ENCODE peak calls at places on chromosome 6, in eight cellular contexts. One of them, this sample, is unnamed.

GRCh38 chr6:16265351-16266341 is 27.3 kb downstream of the GMPR start:
- ATAC-seq in left ventricle myocardium superior: peak
- ATAC-seq in heart right ventricle: peak
- ATAC-seq in foreskin keratinocyte: no peak
- ATAC-seq in stimulated activated memory B cell treated with anti-CD40 and anti-IgM and Interleukin-4, amounts not matched to agents 10 μg/mL and 1 μg/mL and 100 μg/mL, for 72 hours: no peak
- ATAC-seq in K562: peak
- ATAC-seq in activated CD8-positive, alpha-beta memory T cell treated with anti-CD3 and anti-CD28 coated beads, Interleukin-2, amount 10 ng/mL, durations not matched to agents 7 days and 5 days: no peak
- ATAC-seq in naive thymus-derived CD8-positive, alpha-beta T cell: no peak
- ATAC-seq in this sample: no peak

GRCh38 chr6:32843979-32844838 is at the start of gene PSMB8:
- ATAC-seq in left ventricle myocardium superior: peak
- ATAC-seq in heart right ventricle: peak
- ATAC-seq in foreskin keratinocyte: peak
- ATAC-seq in stimulated activated memory B cell treated with anti-CD40 and anti-IgM and Interleukin-4, amounts not matched to agents 10 μg/mL and 1 μg/mL and 100 μg/mL, for 72 hours: peak
- ATAC-seq in K562: peak
- ATAC-seq in activated CD8-positive, alpha-beta memory T cell treated with anti-CD3 and anti-CD28 coated beads, Interleukin-2, amount 10 ng/mL, durations not matched to agents 7 days and 5 days: peak
- ATAC-seq in naive thymus-derived CD8-positive, alpha-beta T cell: peak
- ATAC-seq in this sample: peak

GRCh38 chr6:109738200-109738599 is 47.1 kb downstream of the FIG4 start:
- ATAC-seq in left ventricle myocardium superior: no peak
- ATAC-seq in heart right ventricle: no peak
- ATAC-seq in foreskin keratinocyte: no peak
- ATAC-seq in stimulated activated memory B cell treated with anti-CD40 and anti-IgM and Interleukin-4, amounts not matched to agents 10 μg/mL and 1 μg/mL and 100 μg/mL, for 72 hours: no peak
- ATAC-seq in K562: no peak
- ATAC-seq in activated CD8-positive, alpha-beta memory T cell treated with anti-CD3 and anti-CD28 coated beads, Interleukin-2, amount 10 ng/mL, durations not matched to agents 7 days and 5 days: no peak
- ATAC-seq in naive thymus-derived CD8-positive, alpha-beta T cell: no peak
- ATAC-seq in this sample: no peak

GRCh38 chr6:21987501-21987957 is 309.3 kb downstream of the PRL start:
- ATAC-seq in left ventricle myocardium superior: peak
- ATAC-seq in heart right ventricle: peak
- ATAC-seq in foreskin keratinocyte: peak
- ATAC-seq in stimulated activated memory B cell treated with anti-CD40 and anti-IgM and Interleukin-4, amounts not matched to agents 10 μg/mL and 1 μg/mL and 100 μg/mL, for 72 hours: no peak
- ATAC-seq in K562: peak
- ATAC-seq in activated CD8-positive, alpha-beta memory T cell treated with anti-CD3 and anti-CD28 coated beads, Interleukin-2, amount 10 ng/mL, durations not matched to agents 7 days and 5 days: no peak
- ATAC-seq in naive thymus-derived CD8-positive, alpha-beta T cell: no peak
- ATAC-seq in this sample: peak

GRCh38 chr6:157089258-157089657 is 234.1 kb downstream of the TMEM242 start:
- ATAC-seq in left ventricle myocardium superior: no peak
- ATAC-seq in heart right ventricle: no peak
- ATAC-seq in foreskin keratinocyte: no peak
- ATAC-seq in stimulated activated memory B cell treated with anti-CD40 and anti-IgM and Interleukin-4, amounts not matched to agents 10 μg/mL and 1 μg/mL and 100 μg/mL, for 72 hours: no peak
- ATAC-seq in K562: no peak
- ATAC-seq in activated CD8-positive, alpha-beta memory T cell treated with anti-CD3 and anti-CD28 coated beads, Interleukin-2, amount 10 ng/mL, durations not matched to agents 7 days and 5 days: no peak
- ATAC-seq in naive thymus-derived CD8-positive, alpha-beta T cell: no peak
- ATAC-seq in this sample: no peak

GRCh38 chr6:20352346-20352745 is 49.3 kb upstream of the E2F3 start:
- ATAC-seq in left ventricle myocardium superior: no peak
- ATAC-seq in heart right ventricle: no peak
- ATAC-seq in foreskin keratinocyte: no peak
- ATAC-seq in stimulated activated memory B cell treated with anti-CD40 and anti-IgM and Interleukin-4, amounts not matched to agents 10 μg/mL and 1 μg/mL and 100 μg/mL, for 72 hours: no peak
- ATAC-seq in K562: peak
- ATAC-seq in activated CD8-positive, alpha-beta memory T cell treated with anti-CD3 and anti-CD28 coated beads, Interleukin-2, amount 10 ng/mL, durations not matched to agents 7 days and 5 days: no peak
- ATAC-seq in naive thymus-derived CD8-positive, alpha-beta T cell: no peak
- ATAC-seq in this sample: no peak

GRCh38 chr6:2899596-2899995 is 3.5 kb downstream of the SERPINB9 start:
- ATAC-seq in left ventricle myocardium superior: no peak
- ATAC-seq in heart right ventricle: no peak
- ATAC-seq in foreskin keratinocyte: no peak
- ATAC-seq in stimulated activated memory B cell treated with anti-CD40 and anti-IgM and Interleukin-4, amounts not matched to agents 10 μg/mL and 1 μg/mL and 100 μg/mL, for 72 hours: peak
- ATAC-seq in K562: no peak
- ATAC-seq in activated CD8-positive, alpha-beta memory T cell treated with anti-CD3 and anti-CD28 coated beads, Interleukin-2, amount 10 ng/mL, durations not matched to agents 7 days and 5 days: peak
- ATAC-seq in naive thymus-derived CD8-positive, alpha-beta T cell: no peak
- ATAC-seq in this sample: no peak

GRCh38 chr6:11556308-11556707 is 18.8 kb downstream of the TMEM170B start:
- ATAC-seq in left ventricle myocardium superior: no peak
- ATAC-seq in heart right ventricle: no peak
- ATAC-seq in foreskin keratinocyte: no peak
- ATAC-seq in stimulated activated memory B cell treated with anti-CD40 and anti-IgM and Interleukin-4, amounts not matched to agents 10 μg/mL and 1 μg/mL and 100 μg/mL, for 72 hours: no peak
- ATAC-seq in K562: no peak
- ATAC-seq in activated CD8-positive, alpha-beta memory T cell treated with anti-CD3 and anti-CD28 coated beads, Interleukin-2, amount 10 ng/mL, durations not matched to agents 7 days and 5 days: no peak
- ATAC-seq in naive thymus-derived CD8-positive, alpha-beta T cell: no peak
- ATAC-seq in this sample: no peak

GRCh38 chr6:28867078-28867414 is 56.7 kb downstream of the TRIM27 start:
- ATAC-seq in left ventricle myocardium superior: peak
- ATAC-seq in heart right ventricle: no peak
- ATAC-seq in foreskin keratinocyte: peak
- ATAC-seq in stimulated activated memory B cell treated with anti-CD40 and anti-IgM and Interleukin-4, amounts not matched to agents 10 μg/mL and 1 μg/mL and 100 μg/mL, for 72 hours: peak
- ATAC-seq in K562: peak
- ATAC-seq in activated CD8-positive, alpha-beta memory T cell treated with anti-CD3 and anti-CD28 coated beads, Interleukin-2, amount 10 ng/mL, durations not matched to agents 7 days and 5 days: peak
- ATAC-seq in naive thymus-derived CD8-positive, alpha-beta T cell: peak
- ATAC-seq in this sample: peak

GRCh38 chr6:147986891-147987290 is 355.7 kb upstream of the SASH1 start:
- ATAC-seq in left ventricle myocardium superior: no peak
- ATAC-seq in heart right ventricle: no peak
- ATAC-seq in foreskin keratinocyte: no peak
- ATAC-seq in stimulated activated memory B cell treated with anti-CD40 and anti-IgM and Interleukin-4, amounts not matched to agents 10 μg/mL and 1 μg/mL and 100 μg/mL, for 72 hours: no peak
- ATAC-seq in K562: no peak
- ATAC-seq in activated CD8-positive, alpha-beta memory T cell treated with anti-CD3 and anti-CD28 coated beads, Interleukin-2, amount 10 ng/mL, durations not matched to agents 7 days and 5 days: no peak
- ATAC-seq in naive thymus-derived CD8-positive, alpha-beta T cell: no peak
- ATAC-seq in this sample: no peak

GRCh38 chr6:98539669-98540207 is 294.6 kb upstream of the POU3F2 start:
- ATAC-seq in left ventricle myocardium superior: no peak
- ATAC-seq in heart right ventricle: no peak
- ATAC-seq in foreskin keratinocyte: no peak
- ATAC-seq in stimulated activated memory B cell treated with anti-CD40 and anti-IgM and Interleukin-4, amounts not matched to agents 10 μg/mL and 1 μg/mL and 100 μg/mL, for 72 hours: no peak
- ATAC-seq in K562: no peak
- ATAC-seq in activated CD8-positive, alpha-beta memory T cell treated with anti-CD3 and anti-CD28 coated beads, Interleukin-2, amount 10 ng/mL, durations not matched to agents 7 days and 5 days: no peak
- ATAC-seq in naive thymus-derived CD8-positive, alpha-beta T cell: no peak
- ATAC-seq in this sample: no peak

GRCh38 chr6:15993716-15994228 is 135.1 kb upstream of the MYLIP start:
- ATAC-seq in left ventricle myocardium superior: no peak
- ATAC-seq in heart right ventricle: no peak
- ATAC-seq in foreskin keratinocyte: no peak
- ATAC-seq in stimulated activated memory B cell treated with anti-CD40 and anti-IgM and Interleukin-4, amounts not matched to agents 10 μg/mL and 1 μg/mL and 100 μg/mL, for 72 hours: no peak
- ATAC-seq in K562: no peak
- ATAC-seq in activated CD8-positive, alpha-beta memory T cell treated with anti-CD3 and anti-CD28 coated beads, Interleukin-2, amount 10 ng/mL, durations not matched to agents 7 days and 5 days: peak
- ATAC-seq in naive thymus-derived CD8-positive, alpha-beta T cell: no peak
- ATAC-seq in this sample: no peak

GRCh38 chr6:152270301-152270925 is 366.7 kb downstream of the SYNE1 start:
- ATAC-seq in left ventricle myocardium superior: no peak
- ATAC-seq in heart right ventricle: no peak
- ATAC-seq in foreskin keratinocyte: peak
- ATAC-seq in stimulated activated memory B cell treated with anti-CD40 and anti-IgM and Interleukin-4, amounts not matched to agents 10 μg/mL and 1 μg/mL and 100 μg/mL, for 72 hours: no peak
- ATAC-seq in K562: no peak
- ATAC-seq in activated CD8-positive, alpha-beta memory T cell treated with anti-CD3 and anti-CD28 coated beads, Interleukin-2, amount 10 ng/mL, durations not matched to agents 7 days and 5 days: no peak
- ATAC-seq in naive thymus-derived CD8-positive, alpha-beta T cell: no peak
- ATAC-seq in this sample: peak

GRCh38 chr6:83474309-83474708 is 38.0 kb upstream of the PRSS35 start:
- ATAC-seq in left ventricle myocardium superior: peak
- ATAC-seq in heart right ventricle: peak
- ATAC-seq in foreskin keratinocyte: no peak
- ATAC-seq in stimulated activated memory B cell treated with anti-CD40 and anti-IgM and Interleukin-4, amounts not matched to agents 10 μg/mL and 1 μg/mL and 100 μg/mL, for 72 hours: no peak
- ATAC-seq in K562: no peak
- ATAC-seq in activated CD8-positive, alpha-beta memory T cell treated with anti-CD3 and anti-CD28 coated beads, Interleukin-2, amount 10 ng/mL, durations not matched to agents 7 days and 5 days: no peak
- ATAC-seq in naive thymus-derived CD8-positive, alpha-beta T cell: no peak
- ATAC-seq in this sample: no peak

GRCh38 chr6:2485116-2485515 is 239.7 kb upstream of the GMDS start:
- ATAC-seq in left ventricle myocardium superior: no peak
- ATAC-seq in heart right ventricle: no peak
- ATAC-seq in foreskin keratinocyte: no peak
- ATAC-seq in stimulated activated memory B cell treated with anti-CD40 and anti-IgM and Interleukin-4, amounts not matched to agents 10 μg/mL and 1 μg/mL and 100 μg/mL, for 72 hours: no peak
- ATAC-seq in K562: no peak
- ATAC-seq in activated CD8-positive, alpha-beta memory T cell treated with anti-CD3 and anti-CD28 coated beads, Interleukin-2, amount 10 ng/mL, durations not matched to agents 7 days and 5 days: no peak
- ATAC-seq in naive thymus-derived CD8-positive, alpha-beta T cell: no peak
- ATAC-seq in this sample: no peak

GRCh38 chr6:54681987-54682386 is 164.6 kb upstream of the FAM83B start:
- ATAC-seq in left ventricle myocardium superior: no peak
- ATAC-seq in heart right ventricle: no peak
- ATAC-seq in foreskin keratinocyte: no peak
- ATAC-seq in stimulated activated memory B cell treated with anti-CD40 and anti-IgM and Interleukin-4, amounts not matched to agents 10 μg/mL and 1 μg/mL and 100 μg/mL, for 72 hours: no peak
- ATAC-seq in K562: no peak
- ATAC-seq in activated CD8-positive, alpha-beta memory T cell treated with anti-CD3 and anti-CD28 coated beads, Interleukin-2, amount 10 ng/mL, durations not matched to agents 7 days and 5 days: no peak
- ATAC-seq in naive thymus-derived CD8-positive, alpha-beta T cell: no peak
- ATAC-seq in this sample: no peak

GRCh38 chr6:158619922-158620801 is 24.4 kb downstream of the DYNLT1 start:
- ATAC-seq in left ventricle myocardium superior: peak
- ATAC-seq in heart right ventricle: no peak
- ATAC-seq in foreskin keratinocyte: no peak
- ATAC-seq in stimulated activated memory B cell treated with anti-CD40 and anti-IgM and Interleukin-4, amounts not matched to agents 10 μg/mL and 1 μg/mL and 100 μg/mL, for 72 hours: no peak
- ATAC-seq in K562: no peak
- ATAC-seq in activated CD8-positive, alpha-beta memory T cell treated with anti-CD3 and anti-CD28 coated beads, Interleukin-2, amount 10 ng/mL, durations not matched to agents 7 days and 5 days: no peak
- ATAC-seq in naive thymus-derived CD8-positive, alpha-beta T cell: no peak
- ATAC-seq in this sample: no peak

GRCh38 chr6:129239825-129240491 is 357.0 kb downstream of the LAMA2 start:
- ATAC-seq in left ventricle myocardium superior: no peak
- ATAC-seq in heart right ventricle: no peak
- ATAC-seq in foreskin keratinocyte: peak
- ATAC-seq in stimulated activated memory B cell treated with anti-CD40 and anti-IgM and Interleukin-4, amounts not matched to agents 10 μg/mL and 1 μg/mL and 100 μg/mL, for 72 hours: no peak
- ATAC-seq in K562: no peak
- ATAC-seq in activated CD8-positive, alpha-beta memory T cell treated with anti-CD3 and anti-CD28 coated beads, Interleukin-2, amount 10 ng/mL, durations not matched to agents 7 days and 5 days: no peak
- ATAC-seq in naive thymus-derived CD8-positive, alpha-beta T cell: no peak
- ATAC-seq in this sample: peak

GRCh38 chr6:148760143-148760505 is 13.3 kb downstream of the UST start:
- ATAC-seq in left ventricle myocardium superior: no peak
- ATAC-seq in heart right ventricle: no peak
- ATAC-seq in foreskin keratinocyte: no peak
- ATAC-seq in stimulated activated memory B cell treated with anti-CD40 and anti-IgM and Interleukin-4, amounts not matched to agents 10 μg/mL and 1 μg/mL and 100 μg/mL, for 72 hours: no peak
- ATAC-seq in K562: no peak
- ATAC-seq in activated CD8-positive, alpha-beta memory T cell treated with anti-CD3 and anti-CD28 coated beads, Interleukin-2, amount 10 ng/mL, durations not matched to agents 7 days and 5 days: no peak
- ATAC-seq in naive thymus-derived CD8-positive, alpha-beta T cell: peak
- ATAC-seq in this sample: no peak

GRCh38 chr6:121310495-121310894 is 23.8 kb downstream of the TBC1D32 start:
- ATAC-seq in left ventricle myocardium superior: no peak
- ATAC-seq in heart right ventricle: no peak
- ATAC-seq in foreskin keratinocyte: no peak
- ATAC-seq in stimulated activated memory B cell treated with anti-CD40 and anti-IgM and Interleukin-4, amounts not matched to agents 10 μg/mL and 1 μg/mL and 100 μg/mL, for 72 hours: no peak
- ATAC-seq in K562: no peak
- ATAC-seq in activated CD8-positive, alpha-beta memory T cell treated with anti-CD3 and anti-CD28 coated beads, Interleukin-2, amount 10 ng/mL, durations not matched to agents 7 days and 5 days: no peak
- ATAC-seq in naive thymus-derived CD8-positive, alpha-beta T cell: no peak
- ATAC-seq in this sample: no peak

GRCh38 chr6:150491796-150492142 is 107.9 kb upstream of the PLEKHG1 start:
- ATAC-seq in left ventricle myocardium superior: no peak
- ATAC-seq in heart right ventricle: no peak
- ATAC-seq in foreskin keratinocyte: no peak
- ATAC-seq in stimulated activated memory B cell treated with anti-CD40 and anti-IgM and Interleukin-4, amounts not matched to agents 10 μg/mL and 1 μg/mL and 100 μg/mL, for 72 hours: no peak
- ATAC-seq in K562: no peak
- ATAC-seq in activated CD8-positive, alpha-beta memory T cell treated with anti-CD3 and anti-CD28 coated beads, Interleukin-2, amount 10 ng/mL, durations not matched to agents 7 days and 5 days: no peak
- ATAC-seq in naive thymus-derived CD8-positive, alpha-beta T cell: no peak
- ATAC-seq in this sample: no peak

GRCh38 chr6:90644492-90644891 is 57.6 kb upstream of the MAP3K7 start:
- ATAC-seq in left ventricle myocardium superior: no peak
- ATAC-seq in heart right ventricle: no peak
- ATAC-seq in foreskin keratinocyte: no peak
- ATAC-seq in stimulated activated memory B cell treated with anti-CD40 and anti-IgM and Interleukin-4, amounts not matched to agents 10 μg/mL and 1 μg/mL and 100 μg/mL, for 72 hours: no peak
- ATAC-seq in K562: no peak
- ATAC-seq in activated CD8-positive, alpha-beta memory T cell treated with anti-CD3 and anti-CD28 coated beads, Interleukin-2, amount 10 ng/mL, durations not matched to agents 7 days and 5 days: no peak
- ATAC-seq in naive thymus-derived CD8-positive, alpha-beta T cell: no peak
- ATAC-seq in this sample: no peak

GRCh38 chr6:34273242-34273805 is 24.5 kb upstream of the SMIM29 start:
- ATAC-seq in left ventricle myocardium superior: peak
- ATAC-seq in heart right ventricle: peak
- ATAC-seq in foreskin keratinocyte: no peak
- ATAC-seq in stimulated activated memory B cell treated with anti-CD40 and anti-IgM and Interleukin-4, amounts not matched to agents 10 μg/mL and 1 μg/mL and 100 μg/mL, for 72 hours: peak
- ATAC-seq in K562: peak
- ATAC-seq in activated CD8-positive, alpha-beta memory T cell treated with anti-CD3 and anti-CD28 coated beads, Interleukin-2, amount 10 ng/mL, durations not matched to agents 7 days and 5 days: no peak
- ATAC-seq in naive thymus-derived CD8-positive, alpha-beta T cell: no peak
- ATAC-seq in this sample: peak

GRCh38 chr6:2744206-2744771 is 6.4 kb downstream of the MYLK4 start:
- ATAC-seq in left ventricle myocardium superior: peak
- ATAC-seq in heart right ventricle: peak
- ATAC-seq in foreskin keratinocyte: no peak
- ATAC-seq in stimulated activated memory B cell treated with anti-CD40 and anti-IgM and Interleukin-4, amounts not matched to agents 10 μg/mL and 1 μg/mL and 100 μg/mL, for 72 hours: no peak
- ATAC-seq in K562: peak
- ATAC-seq in activated CD8-positive, alpha-beta memory T cell treated with anti-CD3 and anti-CD28 coated beads, Interleukin-2, amount 10 ng/mL, durations not matched to agents 7 days and 5 days: no peak
- ATAC-seq in naive thymus-derived CD8-positive, alpha-beta T cell: no peak
- ATAC-seq in this sample: no peak

GRCh38 chr6:44422534-44422933 is 35.0 kb downstream of the CDC5L start:
- ATAC-seq in left ventricle myocardium superior: no peak
- ATAC-seq in heart right ventricle: no peak
- ATAC-seq in foreskin keratinocyte: no peak
- ATAC-seq in stimulated activated memory B cell treated with anti-CD40 and anti-IgM and Interleukin-4, amounts not matched to agents 10 μg/mL and 1 μg/mL and 100 μg/mL, for 72 hours: no peak
- ATAC-seq in K562: no peak
- ATAC-seq in activated CD8-positive, alpha-beta memory T cell treated with anti-CD3 and anti-CD28 coated beads, Interleukin-2, amount 10 ng/mL, durations not matched to agents 7 days and 5 days: no peak
- ATAC-seq in naive thymus-derived CD8-positive, alpha-beta T cell: no peak
- ATAC-seq in this sample: no peak

GRCh38 chr6:38901802-38902522 is 146.6 kb upstream of the GLP1R start:
- ATAC-seq in left ventricle myocardium superior: no peak
- ATAC-seq in heart right ventricle: no peak
- ATAC-seq in foreskin keratinocyte: no peak
- ATAC-seq in stimulated activated memory B cell treated with anti-CD40 and anti-IgM and Interleukin-4, amounts not matched to agents 10 μg/mL and 1 μg/mL and 100 μg/mL, for 72 hours: no peak
- ATAC-seq in K562: no peak
- ATAC-seq in activated CD8-positive, alpha-beta memory T cell treated with anti-CD3 and anti-CD28 coated beads, Interleukin-2, amount 10 ng/mL, durations not matched to agents 7 days and 5 days: no peak
- ATAC-seq in naive thymus-derived CD8-positive, alpha-beta T cell: no peak
- ATAC-seq in this sample: no peak

GRCh38 chr6:132712366-132712765 is 1.5 kb downstream of the VNN1 start:
- ATAC-seq in left ventricle myocardium superior: no peak
- ATAC-seq in heart right ventricle: no peak
- ATAC-seq in foreskin keratinocyte: peak
- ATAC-seq in stimulated activated memory B cell treated with anti-CD40 and anti-IgM and Interleukin-4, amounts not matched to agents 10 μg/mL and 1 μg/mL and 100 μg/mL, for 72 hours: no peak
- ATAC-seq in K562: no peak
- ATAC-seq in activated CD8-positive, alpha-beta memory T cell treated with anti-CD3 and anti-CD28 coated beads, Interleukin-2, amount 10 ng/mL, durations not matched to agents 7 days and 5 days: no peak
- ATAC-seq in naive thymus-derived CD8-positive, alpha-beta T cell: no peak
- ATAC-seq in this sample: peak

GRCh38 chr6:107511410-107512070 is 21.6 kb downstream of the SOBP start:
- ATAC-seq in left ventricle myocardium superior: peak
- ATAC-seq in heart right ventricle: peak
- ATAC-seq in foreskin keratinocyte: no peak
- ATAC-seq in stimulated activated memory B cell treated with anti-CD40 and anti-IgM and Interleukin-4, amounts not matched to agents 10 μg/mL and 1 μg/mL and 100 μg/mL, for 72 hours: no peak
- ATAC-seq in K562: peak
- ATAC-seq in activated CD8-positive, alpha-beta memory T cell treated with anti-CD3 and anti-CD28 coated beads, Interleukin-2, amount 10 ng/mL, durations not matched to agents 7 days and 5 days: no peak
- ATAC-seq in naive thymus-derived CD8-positive, alpha-beta T cell: no peak
- ATAC-seq in this sample: no peak

GRCh38 chr6:126947070-126947469 is 171.4 kb upstream of the RSPO3 start:
- ATAC-seq in left ventricle myocardium superior: no peak
- ATAC-seq in heart right ventricle: no peak
- ATAC-seq in foreskin keratinocyte: no peak
- ATAC-seq in stimulated activated memory B cell treated with anti-CD40 and anti-IgM and Interleukin-4, amounts not matched to agents 10 μg/mL and 1 μg/mL and 100 μg/mL, for 72 hours: no peak
- ATAC-seq in K562: no peak
- ATAC-seq in activated CD8-positive, alpha-beta memory T cell treated with anti-CD3 and anti-CD28 coated beads, Interleukin-2, amount 10 ng/mL, durations not matched to agents 7 days and 5 days: no peak
- ATAC-seq in naive thymus-derived CD8-positive, alpha-beta T cell: no peak
- ATAC-seq in this sample: no peak

GRCh38 chr6:69937402-69938131 is 71.2 kb downstream of the COL19A1 start:
- ATAC-seq in left ventricle myocardium superior: peak
- ATAC-seq in heart right ventricle: peak
- ATAC-seq in foreskin keratinocyte: no peak
- ATAC-seq in stimulated activated memory B cell treated with anti-CD40 and anti-IgM and Interleukin-4, amounts not matched to agents 10 μg/mL and 1 μg/mL and 100 μg/mL, for 72 hours: no peak
- ATAC-seq in K562: no peak
- ATAC-seq in activated CD8-positive, alpha-beta memory T cell treated with anti-CD3 and anti-CD28 coated beads, Interleukin-2, amount 10 ng/mL, durations not matched to agents 7 days and 5 days: no peak
- ATAC-seq in naive thymus-derived CD8-positive, alpha-beta T cell: no peak
- ATAC-seq in this sample: no peak

GRCh38 chr6:26268659-26269402 is 96.2 kb upstream of the BTN3A2 start:
- ATAC-seq in left ventricle myocardium superior: no peak
- ATAC-seq in heart right ventricle: no peak
- ATAC-seq in foreskin keratinocyte: peak
- ATAC-seq in stimulated activated memory B cell treated with anti-CD40 and anti-IgM and Interleukin-4, amounts not matched to agents 10 μg/mL and 1 μg/mL and 100 μg/mL, for 72 hours: no peak
- ATAC-seq in K562: no peak
- ATAC-seq in activated CD8-positive, alpha-beta memory T cell treated with anti-CD3 and anti-CD28 coated beads, Interleukin-2, amount 10 ng/mL, durations not matched to agents 7 days and 5 days: peak
- ATAC-seq in naive thymus-derived CD8-positive, alpha-beta T cell: no peak
- ATAC-seq in this sample: peak

GRCh38 chr6:158050107-158050735 is 68.6 kb downstream of the SYNJ2 start:
- ATAC-seq in left ventricle myocardium superior: no peak
- ATAC-seq in heart right ventricle: no peak
- ATAC-seq in foreskin keratinocyte: no peak
- ATAC-seq in stimulated activated memory B cell treated with anti-CD40 and anti-IgM and Interleukin-4, amounts not matched to agents 10 μg/mL and 1 μg/mL and 100 μg/mL, for 72 hours: no peak
- ATAC-seq in K562: no peak
- ATAC-seq in activated CD8-positive, alpha-beta memory T cell treated with anti-CD3 and anti-CD28 coated beads, Interleukin-2, amount 10 ng/mL, durations not matched to agents 7 days and 5 days: no peak
- ATAC-seq in naive thymus-derived CD8-positive, alpha-beta T cell: no peak
- ATAC-seq in this sample: no peak

This sample was measured in esophagus mucosa.